ENCODE peak calls at places on chromosome 19, in five cellular contexts. One of them, this sample, is unnamed.

GRCh38 chr19:13146763-13147563 is 3.2 kb downstream of the STX10 start:
- DNase-seq in hippocampal formation: no peak
- DNase-seq in stimulated activated naive B cell treated with anti-CD40 and anti-IgM and Interleukin-4, amounts not matched to agents 10 μg/mL and 1 μg/mL and 100 μg/mL, for 72 hours: no peak
- DNase-seq in mesenteric fat pad: no peak
- DNase-seq in choroid plexus epithelial cell: peak
- DNase-seq in this sample: no peak

GRCh38 chr19:39926170-39926755 is 8.2 kb downstream of the FCGBP start:
- DNase-seq in hippocampal formation: no peak
- DNase-seq in stimulated activated naive B cell treated with anti-CD40 and anti-IgM and Interleukin-4, amounts not matched to agents 10 μg/mL and 1 μg/mL and 100 μg/mL, for 72 hours: no peak
- DNase-seq in mesenteric fat pad: peak
- DNase-seq in choroid plexus epithelial cell: no peak
- DNase-seq in this sample: no peak

GRCh38 chr19:5292843-5293606 is 47.6 kb downstream of the PTPRS start:
- DNase-seq in hippocampal formation: peak
- DNase-seq in stimulated activated naive B cell treated with anti-CD40 and anti-IgM and Interleukin-4, amounts not matched to agents 10 μg/mL and 1 μg/mL and 100 μg/mL, for 72 hours: no peak
- DNase-seq in mesenteric fat pad: no peak
- DNase-seq in choroid plexus epithelial cell: peak
- DNase-seq in this sample: peak

GRCh38 chr19:37905936-37906867 is at the start of gene WDR87:
- DNase-seq in hippocampal formation: no peak
- DNase-seq in stimulated activated naive B cell treated with anti-CD40 and anti-IgM and Interleukin-4, amounts not matched to agents 10 μg/mL and 1 μg/mL and 100 μg/mL, for 72 hours: peak
- DNase-seq in mesenteric fat pad: no peak
- DNase-seq in choroid plexus epithelial cell: peak
- DNase-seq in this sample: peak

GRCh38 chr19:43351998-43352746 is 1.3 kb upstream of the CD177 start:
- DNase-seq in hippocampal formation: no peak
- DNase-seq in stimulated activated naive B cell treated with anti-CD40 and anti-IgM and Interleukin-4, amounts not matched to agents 10 μg/mL and 1 μg/mL and 100 μg/mL, for 72 hours: no peak
- DNase-seq in mesenteric fat pad: no peak
- DNase-seq in choroid plexus epithelial cell: no peak
- DNase-seq in this sample: no peak

GRCh38 chr19:19106061-19106551 is 32.2 kb downstream of the TMEM161A start:
- DNase-seq in hippocampal formation: no peak
- DNase-seq in stimulated activated naive B cell treated with anti-CD40 and anti-IgM and Interleukin-4, amounts not matched to agents 10 μg/mL and 1 μg/mL and 100 μg/mL, for 72 hours: no peak
- DNase-seq in mesenteric fat pad: no peak
- DNase-seq in choroid plexus epithelial cell: peak
- DNase-seq in this sample: no peak

GRCh38 chr19:55369651-55370304 is 485 bp downstream of the IL11 start:
- DNase-seq in hippocampal formation: no peak
- DNase-seq in stimulated activated naive B cell treated with anti-CD40 and anti-IgM and Interleukin-4, amounts not matched to agents 10 μg/mL and 1 μg/mL and 100 μg/mL, for 72 hours: no peak
- DNase-seq in mesenteric fat pad: no peak
- DNase-seq in choroid plexus epithelial cell: peak
- DNase-seq in this sample: no peak

GRCh38 chr19:11242864-11243797 is 3.7 kb downstream of the ANGPTL8 start:
- DNase-seq in hippocampal formation: peak
- DNase-seq in stimulated activated naive B cell treated with anti-CD40 and anti-IgM and Interleukin-4, amounts not matched to agents 10 μg/mL and 1 μg/mL and 100 μg/mL, for 72 hours: peak
- DNase-seq in mesenteric fat pad: peak
- DNase-seq in choroid plexus epithelial cell: peak
- DNase-seq in this sample: peak

GRCh38 chr19:42488783-42489521 is 39.3 kb downstream of the CEACAM1 start:
- DNase-seq in hippocampal formation: no peak
- DNase-seq in stimulated activated naive B cell treated with anti-CD40 and anti-IgM and Interleukin-4, amounts not matched to agents 10 μg/mL and 1 μg/mL and 100 μg/mL, for 72 hours: no peak
- DNase-seq in mesenteric fat pad: no peak
- DNase-seq in choroid plexus epithelial cell: no peak
- DNase-seq in this sample: no peak

GRCh38 chr19:38073806-38074685 is 150.0 kb downstream of the DPF1 start:
- DNase-seq in hippocampal formation: no peak
- DNase-seq in stimulated activated naive B cell treated with anti-CD40 and anti-IgM and Interleukin-4, amounts not matched to agents 10 μg/mL and 1 μg/mL and 100 μg/mL, for 72 hours: no peak
- DNase-seq in mesenteric fat pad: no peak
- DNase-seq in choroid plexus epithelial cell: peak
- DNase-seq in this sample: no peak

GRCh38 chr19:38869160-38869835 is 8.8 kb downstream of the RINL start:
- DNase-seq in hippocampal formation: no peak
- DNase-seq in stimulated activated naive B cell treated with anti-CD40 and anti-IgM and Interleukin-4, amounts not matched to agents 10 μg/mL and 1 μg/mL and 100 μg/mL, for 72 hours: peak
- DNase-seq in mesenteric fat pad: no peak
- DNase-seq in choroid plexus epithelial cell: no peak
- DNase-seq in this sample: no peak